ENCODE peak calls at places on chromosomes 11 and 22, in six cellular contexts. K is CD8-positive, alpha-beta T cell; M is lower lobe of right lung; L is endothelial cell; I is GM13976; Q is tibial nerve. H is an unnamed sample.

GRCh38 chr22:38097058-38097457 is 13.1 kb upstream of the SLC16A8 start:
- DNase-seq in K (no peak), M (no peak), L (no peak), I (no peak), Q (no peak), H (no peak)

GRCh38 chr11:10604340-10604748 is 35.9 kb upstream of the LYVE1 start:
- DNase-seq in K (no peak), M (no peak), L (no peak), I (no peak), Q (peak; percentile 38), H (no peak)

GRCh38 chr11:113705871-113706654 is at the start of gene TMPRSS5:
- DNase-seq in K (no peak), M (no peak), L (no peak), I (no peak), Q (peak; percentile 19), H (no peak)

GRCh38 chr11:115745545-115746265 is 241.5 kb upstream of the CADM1 start:
- DNase-seq in K (no peak), M (no peak), L (no peak), I (no peak), Q (no peak), H (no peak)

GRCh38 chr22:50085211-50085999 is at the start of gene MLC1:
- DNase-seq in K (no peak), M (no peak), L (no peak), I (peak; percentile 56), Q (no peak), H (no peak)

GRCh38 chr11:57978686-57979531 is 44.8 kb upstream of the OR9Q1 start:
- DNase-seq in K (no peak), M (no peak), L (no peak), I (no peak), Q (no peak), H (no peak)

GRCh38 chr22:30816413-30816812 is 121.7 kb downstream of the OSBP2 start:
- DNase-seq in K (no peak), M (no peak), L (no peak), I (no peak), Q (no peak), H (no peak)

GRCh38 chr11:101721270-101721669 is 137.5 kb upstream of the TRPC6 start:
- DNase-seq in K (no peak), M (no peak), L (no peak), I (no peak), Q (no peak), H (no peak)

GRCh38 chr11:59259867-59260475 is 47.2 kb upstream of the MPEG1 start:
- DNase-seq in K (no peak), M (no peak), L (no peak), I (no peak), Q (no peak), H (no peak)

GRCh38 chr11:12094872-12095800 is 15.3 kb upstream of the MICAL2 start:
- DNase-seq in K (no peak), M (no peak), L (no peak), I (no peak), Q (no peak), H (no peak)

GRCh38 chr11:107408762-107409200 is 48.8 kb downstream of the CWF19L2 start:
- DNase-seq in K (no peak), M (no peak), L (no peak), I (no peak), Q (no peak), H (no peak)

GRCh38 chr11:63277345-63277943 is 34.0 kb upstream of the SLC22A25 start:
- DNase-seq in K (no peak), M (no peak), L (no peak), I (no peak), Q (no peak), H (no peak)
- TF ChIP-seq CTCF in K (no peak), M (no peak), L (no peak), I (no peak), Q (no peak), H (no peak)

DNA sequence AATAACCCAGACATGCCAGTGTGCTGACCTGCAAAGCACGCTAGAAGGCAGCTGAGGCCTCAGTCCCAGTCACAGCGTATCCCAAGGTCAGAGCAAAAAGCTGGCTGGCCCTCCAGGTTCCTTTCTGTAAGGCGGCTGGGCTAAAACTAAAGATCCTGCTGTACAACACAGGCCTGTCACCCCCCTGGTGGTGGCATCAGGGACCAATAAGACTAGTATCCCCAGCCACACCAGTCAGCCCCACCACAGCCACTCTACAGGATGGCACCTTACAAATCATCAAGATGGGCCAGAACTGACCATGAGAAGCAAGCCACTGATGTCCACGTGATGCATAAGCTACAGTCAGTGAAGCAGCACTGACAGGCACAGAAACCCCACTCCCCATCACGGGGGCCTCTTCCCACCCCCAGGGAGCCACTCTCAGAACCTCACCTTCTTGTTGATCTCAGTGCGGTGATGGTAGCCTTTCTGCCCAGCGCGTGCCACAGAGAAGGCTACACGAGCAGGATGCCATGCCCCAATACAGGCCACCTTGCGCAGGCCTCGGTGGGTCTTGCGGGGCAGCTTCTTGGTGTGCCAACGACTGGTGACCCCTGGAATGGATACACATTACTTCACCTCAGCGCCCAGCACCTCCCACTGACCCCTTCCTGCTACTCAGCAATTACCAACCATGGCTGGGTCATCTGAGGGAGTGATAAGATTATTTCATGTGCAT is 5.0 kb downstream of the RPL3 start:
- DNase-seq in K (no peak), M (no peak), L (no peak), I (no peak), Q (no peak), H (no peak)
- TF ChIP-seq CTCF in K (no peak), M (no peak), L (no peak), I (no peak), Q (no peak), H (no peak)

DNA sequence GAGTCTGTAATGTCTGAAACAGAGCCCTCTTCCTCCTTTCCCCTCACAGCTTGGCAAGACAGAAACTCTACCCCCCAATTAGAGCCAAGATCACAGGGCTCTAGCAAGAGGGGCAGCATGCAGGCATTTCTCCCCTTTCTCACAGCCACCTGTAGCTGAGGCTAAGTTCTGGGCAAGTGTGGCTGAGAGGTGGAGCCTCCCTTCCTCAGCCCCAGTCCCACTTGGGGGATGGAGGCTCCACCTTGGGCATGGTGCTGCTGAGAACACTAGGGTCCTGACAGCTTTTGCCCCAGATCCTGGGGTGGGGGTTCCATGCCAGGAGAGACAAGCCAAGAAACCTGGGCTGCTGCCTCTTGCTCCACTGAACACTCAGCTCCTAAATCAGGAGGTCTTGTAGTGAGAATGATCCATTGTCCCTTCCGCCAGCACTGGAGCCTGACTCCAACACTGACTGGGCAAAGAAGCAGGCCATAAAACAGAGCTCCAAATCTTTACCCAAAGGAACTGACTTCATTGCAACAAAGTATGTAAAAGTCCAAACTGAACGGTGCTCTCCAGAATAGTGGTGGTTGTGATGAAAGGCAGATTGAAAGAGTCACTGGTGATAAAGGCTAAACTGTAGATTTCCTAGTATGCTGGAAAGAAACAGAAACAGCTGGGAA is 25.6 kb downstream of the NARS2 start:
- DNase-seq in K (no peak), M (no peak), L (no peak), I (no peak), Q (no peak), H (no peak)
- TF ChIP-seq CTCF in K (no peak), M (no peak), L (no peak), I (no peak), Q (no peak), H (no peak)

GRCh38 chr11:64334764-64335741 is 5.0 kb upstream of the CCDC88B start:
- DNase-seq in K (no peak), M (peak; percentile 79), L (no peak), I (peak; percentile 89), Q (no peak), H (no peak)
- TF ChIP-seq CTCF in K (no peak), M (no peak), L (no peak), I (no peak), Q (no peak), H (no peak)

GRCh38 chr11:5611627-5612026 is 13.2 kb upstream of the TRIM34 start:
- DNase-seq in K (no peak), M (no peak), L (no peak), I (no peak), Q (no peak), H (no peak)
- TF ChIP-seq CTCF in K (no peak), M (no peak), L (no peak), I (no peak), Q (no peak), H (no peak)